ENCODE peak calls at places on chromosome 2, in six cellular contexts. X is activated CD8-positive, alpha-beta T cell treated with anti-CD3 and anti-CD28 coated beads, Interleukin-2, amount 10 ng/mL, durations not matched to agents 7 days and 5 days; A is HTR-8/SVneo; P is GM03348; G is stimulated activated naive CD4-positive, alpha-beta T cell; Z is AG09319. L is an unnamed sample.

GRCh38 chr2:121919803-121920202 is 164.4 kb downstream of the TSN start:
- DNase-seq in X (no peak), A (no peak), P (no peak), G (no peak), Z (no peak), L (no peak)

GRCh38 chr2:60213865-60214657 is 339.4 kb downstream of the BCL11A start:
- DNase-seq in X (no peak), A (peak), P (peak), G (no peak), Z (no peak), L (peak)

GRCh38 chr2:101357386-101357785 is 29.9 kb downstream of the CREG2 start:
- DNase-seq in X (no peak), A (no peak), P (peak), G (no peak), Z (no peak), L (peak)

GRCh38 chr2:240509667-240510512 is 47.9 kb downstream of the ANKMY1 start:
- DNase-seq in X (peak), A (no peak), P (peak), G (no peak), Z (no peak), L (no peak)

GRCh38 chr2:232894746-232895145 is 24.7 kb downstream of the SNORC start:
- DNase-seq in X (no peak), A (no peak), P (no peak), G (no peak), Z (no peak), L (no peak)

GRCh38 chr2:218168635-218169462 is 2.1 kb upstream of the CXCR1 start:
- DNase-seq in X (peak), A (peak), P (peak), G (peak), Z (no peak), L (peak)

GRCh38 chr2:85269959-85270358 is 57.8 kb downstream of the TGOLN2 start:
- DNase-seq in X (no peak), A (no peak), P (peak), G (no peak), Z (no peak), L (no peak)

GRCh38 chr2:173229086-173229485 is 125.6 kb upstream of the CDCA7 start:
- DNase-seq in X (no peak), A (no peak), P (no peak), G (no peak), Z (no peak), L (no peak)

GRCh38 chr2:235659767-235660322 is 166.0 kb downstream of the AGAP1 start:
- DNase-seq in X (no peak), A (peak), P (peak), G (no peak), Z (peak), L (no peak)

L was measured in trophoblast cell.